ENCODE peak calls at places on chromosome 4, in ten cellular contexts. G, W, E, I, O, Z, N, A, D and L are unnamed samples.

GRCh38 chr4:3516836-3517730 is 15.1 kb downstream of the LRPAP1 start:
- DNase-seq in O (no peak), I (no peak), D (no peak), E (no peak), G (no peak), Z (no peak), W (no peak), A (no peak), N (no peak), L (no peak)

GRCh38 chr4:5292091-5292490 is 240.8 kb downstream of the STK32B start:
- DNase-seq in G (no peak), D (no peak), O (no peak), I (no peak), W (no peak), N (no peak), A (no peak), Z (no peak), E (peak), L (no peak)

GRCh38 chr4:119707336-119707735 is 78.7 kb upstream of the PDE5A start:
- DNase-seq in N (no peak), O (no peak), Z (no peak), A (no peak), I (no peak), E (no peak), D (no peak), W (peak), G (no peak), L (no peak)

GRCh38 chr4:106238819-106239420 is 77.1 kb downstream of the TBCK start:
- DNase-seq in I (peak), G (peak), N (no peak), A (no peak), O (peak), D (no peak), Z (no peak), E (peak), W (peak), L (peak)

GRCh38 chr4:117983541-117984451 is 50.5 kb upstream of the NDST3 start:
- DNase-seq in E (peak), D (no peak), W (no peak), G (no peak), N (no peak), I (peak), O (no peak), A (no peak), Z (no peak), L (peak)

GRCh38 chr4:157898836-157899605 is 273.8 kb downstream of the GASK1B start:
- DNase-seq in N (no peak), O (no peak), Z (no peak), I (peak), W (no peak), G (no peak), D (no peak), A (no peak), E (no peak), L (no peak)

GRCh38 chr4:48268956-48269860 is at the start of gene TEC:
- DNase-seq in E (peak), I (peak), A (no peak), N (no peak), D (no peak), G (peak), Z (no peak), O (peak), W (peak), L (peak)

GRCh38 chr4:75542824-75543223 is 13.0 kb upstream of the ODAPH start:
- DNase-seq in W (no peak), G (no peak), Z (no peak), D (no peak), N (no peak), A (peak), I (no peak), O (no peak), E (no peak), L (no peak)

GRCh38 chr4:3375688-3376087 is 66.1 kb upstream of the HGFAC start:
- DNase-seq in Z (no peak), E (peak), O (no peak), D (no peak), W (no peak), G (no peak), N (no peak), I (no peak), A (no peak), L (no peak)

GRCh38 chr4:184688447-184688846 is 38.9 kb downstream of the PRIMPOL start:
- DNase-seq in O (peak), G (no peak), E (peak), I (no peak), Z (no peak), D (no peak), W (no peak), N (no peak), A (peak), L (no peak)

GRCh38 chr4:156686120-156686519 is 285.5 kb downstream of the PDGFC start:
- DNase-seq in A (peak), E (peak), Z (no peak), D (no peak), O (no peak), N (no peak), W (no peak), G (no peak), I (no peak), L (no peak)

GRCh38 chr4:122797405-122798094 is 29.1 kb upstream of the FGF2 start:
- DNase-seq in Z (no peak), I (no peak), O (no peak), D (no peak), N (no peak), G (no peak), A (no peak), E (no peak), W (no peak), L (no peak)

GRCh38 chr4:3016839-3017410 is 53.6 kb downstream of the GRK4 start:
- DNase-seq in W (no peak), Z (no peak), E (no peak), A (no peak), D (no peak), G (no peak), N (no peak), I (no peak), O (no peak), L (no peak)

GRCh38 chr4:2413821-2414610 is 4.4 kb downstream of the ZFYVE28 start:
- DNase-seq in A (no peak), W (peak), O (no peak), D (peak), E (peak), N (no peak), G (peak), Z (no peak), I (no peak), L (peak)

GRCh38 chr4:184544711-184545409 is 70.5 kb upstream of the IRF2 start:
- DNase-seq in D (no peak), G (no peak), I (peak), A (no peak), Z (no peak), N (no peak), O (no peak), W (no peak), E (peak), L (peak)

GRCh38 chr4:12723849-12724447 is 760.2 kb downstream of the RAB28 start:
- DNase-seq in W (no peak), G (peak), Z (no peak), N (no peak), D (no peak), O (peak), I (peak), E (peak), A (no peak), L (no peak)

GRCh38 chr4:21470531-21470930 is 478.0 kb downstream of the KCNIP4 start:
- DNase-seq in G (peak), Z (no peak), N (no peak), D (no peak), A (peak), E (peak), O (no peak), I (peak), W (no peak), L (peak)

GRCh38 chr4:155735506-155735905 is 23.3 kb upstream of the GUCY1B1 start:
- DNase-seq in D (no peak), W (no peak), N (no peak), G (no peak), Z (no peak), I (no peak), A (no peak), E (no peak), O (no peak), L (no peak)

GRCh38 chr4:69849969-69850368 is 10.0 kb downstream of the SULT1E1 start:
- DNase-seq in A (no peak), D (no peak), Z (no peak), N (no peak), I (no peak), W (no peak), E (no peak), G (no peak), O (no peak), L (no peak)

GRCh38 chr4:41281038-41281634 is 24.4 kb downstream of the UCHL1 start:
- DNase-seq in W (peak), E (peak), G (peak), Z (no peak), D (no peak), O (peak), I (peak), A (no peak), N (peak), L (peak)

GRCh38 chr4:123477804-123478209 is 81.2 kb downstream of the SPRY1 start:
- DNase-seq in D (no peak), N (no peak), A (no peak), I (no peak), O (no peak), E (peak), Z (peak), G (no peak), W (no peak), L (peak)

GRCh38 chr4:177214935-177215334 is 94.7 kb upstream of the NEIL3 start:
- DNase-seq in N (no peak), A (peak), G (no peak), O (no peak), W (no peak), D (no peak), Z (no peak), E (no peak), I (no peak), L (no peak)

GRCh38 chr4:30875659-30876269 is 155.6 kb downstream of the PCDH7 start:
- DNase-seq in Z (no peak), G (no peak), I (no peak), W (no peak), A (no peak), E (no peak), D (no peak), O (no peak), N (no peak), L (no peak)

GRCh38 chr4:2936773-2937145 is 26.4 kb downstream of the NOP14 start:
- DNase-seq in W (no peak), N (no peak), Z (no peak), D (no peak), G (no peak), A (no peak), O (no peak), E (no peak), I (no peak), L (peak)

GRCh38 chr4:73341454-73341853 is 62.6 kb upstream of the ALB start:
- DNase-seq in E (peak), O (peak), W (peak), D (no peak), A (no peak), G (peak), I (peak), Z (no peak), N (peak), L (peak)